ENCODE peak calls at places on chromosome 9, in eight cellular contexts. G is tibial nerve, Y is AG10803, T is A549, V is Peyer's patch, Q is foreskin fibroblast, H is IMR-90, P is upper lobe of left lung. M is an unnamed sample.
A peak's percentile ranks its signal among the peaks of the same experiment; 100 is the strongest.

GRCh38 chr9:4592886-4593285 is 69.2 kb upstream of the PLPP6 start:
- DNase-seq in V (no peak), Q (peak; percentile 10), H (no peak), P (no peak), T (no peak), Y (peak; percentile 12), G (no peak), M (no peak)

GRCh38 chr9:7794196-7794595 is 5.4 kb downstream of the DMAC1 start:
- DNase-seq in H (no peak), V (no peak), Y (no peak), T (no peak), G (no peak), P (no peak), Q (no peak), M (no peak)

GRCh38 chr9:137172907-137173794 is 1.3 kb upstream of the TMEM210 start:
- DNase-seq in V (peak; percentile 63), P (no peak), G (no peak), T (no peak), Y (no peak), H (no peak), Q (no peak), M (no peak)

GRCh38 chr9:88280816-88281382 is 107.3 kb upstream of the SPIN1 start:
- DNase-seq in H (peak; percentile 76), Y (no peak), T (peak; percentile 16), G (no peak), Q (no peak), P (no peak), V (no peak), M (no peak)

GRCh38 chr9:132249123-132249522 is 87.3 kb downstream of the NTNG2 start:
- DNase-seq in T (no peak), V (no peak), Q (no peak), P (peak; percentile 87), Y (no peak), H (no peak), G (no peak), M (no peak)

GRCh38 chr9:971901-972511 is 4.4 kb upstream of the DMRT3 start:
- DNase-seq in H (no peak), V (no peak), Q (no peak), G (no peak), Y (no peak), P (no peak), T (no peak), M (no peak)

GRCh38 chr9:15856591-15856990 is 303.7 kb downstream of the CCDC171 start:
- DNase-seq in H (peak; percentile 87), V (no peak), G (no peak), T (no peak), P (no peak), Y (peak; percentile 73), Q (peak; percentile 13), M (peak; percentile 16)

GRCh38 chr9:120265791-120266190 is 314.2 kb downstream of the CDK5RAP2 start:
- DNase-seq in T (no peak), G (no peak), H (no peak), V (no peak), Q (no peak), Y (no peak), P (no peak), M (peak; percentile 12)

GRCh38 chr9:70053864-70054263 is 10.2 kb downstream of the MAMDC2 start:
- DNase-seq in P (no peak), V (no peak), G (no peak), T (no peak), Q (peak; percentile 47), Y (no peak), H (no peak), M (no peak)

GRCh38 chr9:126862461-126862830 is 2.0 kb downstream of the ZBTB34 start:
- DNase-seq in H (no peak), Q (no peak), G (no peak), V (no peak), P (peak; percentile 79), T (no peak), Y (no peak), M (no peak)
- H3K4me3 ChIP-seq in H (peak overlapping the region; percentile 72), Q (peak overlapping the region; percentile 86), G (no peak overlapping the region), V (peak overlapping the region; percentile 79), P (peak overlapping the region; percentile 4), T (peak overlapping the region; percentile 75), Y (peak overlapping the region; percentile 88), M (peak overlapping the region; percentile 83)

GRCh38 chr9:21556581-21557427 is 74.7 kb upstream of the IFNE start:
- DNase-seq in G (no peak), H (peak; percentile 42), P (no peak), T (no peak), Y (no peak), V (no peak), Q (no peak), M (no peak)
- H3K4me3 ChIP-seq in G (no peak overlapping the region), H (peak overlapping the region; percentile 26), P (no peak overlapping the region), T (peak overlapping the region; percentile 79), Y (peak overlapping the region; percentile 76), V (peak overlapping the region; percentile 97), Q (peak overlapping the region; percentile 80), M (peak overlapping the region; percentile 96)

GRCh38 chr9:13411827-13412226 is 132.3 kb upstream of the MPDZ start:
- DNase-seq in G (no peak), Y (no peak), Q (no peak), T (no peak), P (no peak), H (no peak), V (no peak), M (no peak)

GRCh38 chr9:13410566-13411031 is 131.1 kb upstream of the MPDZ start:
- DNase-seq in G (no peak), Y (peak; percentile 33), H (no peak), Q (no peak), T (no peak), V (no peak), P (no peak), M (no peak)

GRCh38 chr9:13412323-13412722 is 132.8 kb upstream of the MPDZ start:
- DNase-seq in G (no peak), T (no peak), Q (no peak), Y (peak; percentile 41), V (no peak), H (no peak), P (no peak), M (no peak)
- H3K4me3 ChIP-seq in G (no peak overlapping the region), T (no peak overlapping the region), Q (no peak overlapping the region), Y (no peak overlapping the region), V (no peak overlapping the region), H (no peak overlapping the region), P (no peak overlapping the region), M (no peak overlapping the region)

GRCh38 chr9:35727676-35728040 is 4.3 kb downstream of the TLN1 start:
- DNase-seq in T (no peak), Y (no peak), G (no peak), P (no peak), Q (no peak), H (no peak), V (peak; percentile 32), M (no peak)
- H3K4me3 ChIP-seq in T (peak overlapping the region; percentile 33), Y (peak overlapping the region; percentile 97), G (no peak overlapping the region), P (no peak overlapping the region), Q (peak overlapping the region; percentile 82), H (peak overlapping the region; percentile 41), V (peak overlapping the region; percentile 71), M (peak overlapping the region; percentile 90)

GRCh38 chr9:95128177-95128524 is 189.4 kb downstream of the FANCC start:
- DNase-seq in P (no peak), V (no peak), Q (no peak), H (no peak), T (no peak), G (no peak), Y (no peak), M (no peak)
- H3K4me3 ChIP-seq in P (no peak overlapping the region), V (no peak overlapping the region), Q (no peak overlapping the region), H (no peak overlapping the region), T (no peak overlapping the region), G (no peak overlapping the region), Y (no peak overlapping the region), M (no peak overlapping the region)

GRCh38 chr9:90641868-90642558 is 611 bp downstream of the DIRAS2 start:
- DNase-seq in Y (no peak), T (no peak), V (no peak), Q (no peak), H (no peak), P (no peak), G (no peak), M (no peak)
- H3K4me3 ChIP-seq in Y (peak overlapping the region; percentile 52), T (peak overlapping the region; percentile 43), V (peak overlapping the region; percentile 53), Q (peak overlapping the region; percentile 41), H (no peak overlapping the region), P (no peak overlapping the region), G (no peak overlapping the region), M (peak overlapping the region; percentile 52)

GRCh38 chr9:98191615-98192502 is 578 bp downstream of the CORO2A start:
- DNase-seq in V (peak; percentile 83), Y (no peak), T (no peak), P (peak; percentile 74), G (no peak), Q (no peak), H (no peak), M (no peak)
- H3K4me3 ChIP-seq in V (peak overlapping the region; percentile 87), Y (peak overlapping the region; percentile 54), T (peak overlapping the region; percentile 74), P (peak overlapping the region; percentile 65), G (peak overlapping the region; percentile 46), Q (peak overlapping the region; percentile 57), H (peak overlapping the region; percentile 77), M (peak overlapping the region; percentile 72)